ENCODE peak calls at places on chromosomes 7 and 10, in seven cellular contexts. E, G, N, X, W, D and U are unnamed samples.
A peak's percentile ranks its signal among the peaks of the same experiment; 100 is the strongest.

GRCh38 chr10:107732045-107732444 is 567.5 kb upstream of the SORCS1 start:
- DNase-seq in E (no peak), G (no peak), N (no peak), X (no peak), W (no peak), D (no peak), U (no peak)

GRCh38 chr10:118259288-118259906 is 82.7 kb downstream of the FAM204A start:
- DNase-seq in E (no peak), G (peak; percentile 15), N (peak; percentile 12), X (no peak), W (peak; percentile 6), D (no peak), U (no peak)

GRCh38 chr10:664248-664647 is 25.2 kb downstream of the DIP2C start:
- DNase-seq in E (no peak), G (no peak), N (no peak), X (no peak), W (no peak), D (no peak), U (no peak)

GRCh38 chr7:30968294-30968693 is 4.5 kb downstream of the GHRHR start:
- DNase-seq in E (no peak), G (no peak), N (no peak), X (no peak), W (no peak), D (no peak), U (no peak)

GRCh38 chr10:86252051-86252450 is 114.5 kb downstream of the GRID1 start:
- DNase-seq in E (no peak), G (no peak), N (no peak), X (no peak), W (no peak), D (no peak), U (no peak)

GRCh38 chr7:47180268-47180826 is 401.6 kb downstream of the TNS3 start:
- DNase-seq in E (no peak), G (peak; percentile 55), N (peak; percentile 70), X (peak; percentile 72), W (peak; percentile 72), D (no peak), U (no peak)

GRCh38 chr7:3206771-3207191 is 94.3 kb upstream of the SDK1 start:
- DNase-seq in E (no peak), G (no peak), N (no peak), X (no peak), W (no peak), D (no peak), U (no peak)

GRCh38 chr7:150388709-150389531 is 9.8 kb downstream of the ZNF775 start:
- DNase-seq in E (no peak), G (peak; percentile 81), N (no peak), X (peak; percentile 37), W (peak; percentile 65), D (no peak), U (no peak)

GRCh38 chr10:74406006-74406405 is 255.0 kb downstream of the ADK start:
- DNase-seq in E (no peak), G (no peak), N (no peak), X (no peak), W (no peak), D (no peak), U (no peak)

GRCh38 chr7:117567781-117568180 is 88.0 kb downstream of the CFTR start:
- DNase-seq in E (no peak), G (no peak), N (no peak), X (no peak), W (no peak), D (no peak), U (no peak)

GRCh38 chr10:70575486-70575873 is 27.1 kb downstream of the PRF1 start:
- DNase-seq in E (no peak), G (no peak), N (peak; percentile 30), X (no peak), W (no peak), D (no peak), U (no peak)